ENCODE peak calls at places on chromosomes 16 and 17, in eight cellular contexts. E, O, H, J, Z, V, Y and A are unnamed samples.
A peak's percentile ranks its signal among the peaks of the same experiment; 100 is the strongest.

GRCh38 chr16:1330260-1330914 is 3.1 kb upstream of the BAIAP3 start:
- DNase-seq in J (no peak), Y (peak; percentile 29), O (peak; percentile 20), E (no peak), H (peak; percentile 84), Z (no peak), V (peak; percentile 57), A (no peak)

GRCh38 chr17:27339836-27340550 is 46.1 kb downstream of the WSB1 start:
- DNase-seq in V (peak; percentile 47), E (no peak), Y (no peak), Z (no peak), J (peak; percentile 78), O (no peak), H (no peak), A (peak; percentile 46)

GRCh38 chr17:73506470-73507435 is 137.5 kb downstream of the SDK2 start:
- DNase-seq in J (no peak), V (peak; percentile 64), O (no peak), Y (no peak), E (no peak), H (no peak), Z (no peak), A (no peak)

GRCh38 chr17:65198653-65199382 is 61.6 kb downstream of the RGS9 start:
- DNase-seq in E (peak; percentile 74), J (peak; percentile 62), Y (peak; percentile 81), Z (peak; percentile 69), V (peak; percentile 84), O (peak; percentile 62), H (peak; percentile 78), A (peak; percentile 70)

GRCh38 chr17:81030726-81031570 is 4.0 kb upstream of the BAIAP2 start:
- DNase-seq in H (no peak), O (no peak), J (no peak), Y (no peak), Z (no peak), V (no peak), E (no peak), A (no peak)

GRCh38 chr17:80678621-80679020 is 134.0 kb downstream of the RPTOR start:
- DNase-seq in H (no peak), J (no peak), E (peak; percentile 36), Y (no peak), Z (peak; percentile 55), V (peak; percentile 86), O (no peak), A (peak; percentile 40)

GRCh38 chr16:27462200-27462845 is 60.3 kb downstream of the IL21R start:
- DNase-seq in J (no peak), Z (no peak), O (no peak), H (no peak), V (no peak), Y (no peak), E (no peak), A (no peak)

GRCh38 chr16:59573528-59574271 is 839.6 kb upstream of the GOT2 start:
- DNase-seq in O (no peak), V (peak; percentile 68), E (no peak), J (no peak), H (no peak), Y (no peak), Z (no peak), A (peak; percentile 67)

GRCh38 chr16:397736-398332 is 835 bp downstream of the NME4 start:
- DNase-seq in Y (peak; percentile 59), H (peak; percentile 87), Z (peak; percentile 91), J (peak; percentile 28), O (peak; percentile 69), E (peak; percentile 89), V (peak; percentile 57), A (peak; percentile 92)

GRCh38 chr16:14564881-14565687 is 65.0 kb downstream of the PARN start:
- DNase-seq in V (peak; percentile 65), H (no peak), E (peak; percentile 21), O (peak; percentile 70), J (no peak), Z (no peak), Y (no peak), A (peak; percentile 12)

GRCh38 chr17:34598161-34598776 is 18.9 kb downstream of the TMEM132E start:
- DNase-seq in V (no peak), O (no peak), E (no peak), H (peak; percentile 71), Y (no peak), Z (peak; percentile 83), J (no peak), A (no peak)

GRCh38 chr16:64892843-64893242 is 229.0 kb downstream of the CDH11 start:
- DNase-seq in Z (no peak), E (peak; percentile 13), V (peak; percentile 68), J (no peak), Y (no peak), H (no peak), O (no peak), A (peak; percentile 94)

GRCh38 chr17:76524598-76525512 is 12.7 kb downstream of the CYGB start:
- DNase-seq in H (no peak), Y (no peak), E (no peak), V (peak; percentile 71), O (no peak), J (no peak), Z (no peak), A (peak; percentile 77)

GRCh38 chr17:57107498-57108101 is 22.6 kb downstream of the AKAP1 start:
- DNase-seq in O (no peak), H (no peak), J (peak; percentile 94), V (peak; percentile 98), Z (peak; percentile 18), Y (no peak), E (peak; percentile 73), A (peak; percentile 8)

GRCh38 chr17:63995626-63996025 is 2.5 kb upstream of the PRR29 start:
- DNase-seq in V (no peak), Z (peak; percentile 0), H (no peak), E (no peak), O (no peak), Y (no peak), J (no peak), A (no peak)

GRCh38 chr17:17859909-17860760 is 23.3 kb upstream of the SREBF1 start:
- DNase-seq in Y (peak; percentile 73), E (peak; percentile 79), J (no peak), V (peak; percentile 78), Z (peak; percentile 80), H (peak; percentile 79), O (peak; percentile 55), A (peak; percentile 70)

GRCh38 chr16:68519225-68519745 is 19.8 kb upstream of the ZFP90 start:
- DNase-seq in Z (no peak), O (no peak), Y (no peak), J (no peak), H (no peak), V (no peak), E (no peak), A (no peak)

GRCh38 chr17:418421-418751 is 65.8 kb upstream of the RPH3AL start:
- DNase-seq in O (no peak), H (no peak), Z (no peak), E (no peak), Y (no peak), V (no peak), J (no peak), A (no peak)

GRCh38 chr17:19331134-19331533 is 31.4 kb downstream of the B9D1 start:
- DNase-seq in E (no peak), V (no peak), Y (no peak), H (no peak), O (no peak), Z (no peak), J (no peak), A (peak; percentile 95)

GRCh38 chr16:24036614-24037013 is 200.8 kb downstream of the PRKCB start:
- DNase-seq in J (peak; percentile 29), H (peak; percentile 84), E (peak; percentile 75), O (peak; percentile 40), Z (peak; percentile 61), V (peak; percentile 55), Y (peak; percentile 55), A (peak; percentile 70)

GRCh38 chr16:4314532-4315184 is 1.2 kb upstream of the GLIS2 start:
- DNase-seq in Y (peak; percentile 24), V (peak; percentile 39), E (peak; percentile 65), H (peak; percentile 72), Z (peak; percentile 55), J (peak; percentile 70), O (no peak), A (peak; percentile 72)

GRCh38 chr17:50588391-50589111 is 28.0 kb downstream of the CACNA1G start:
- DNase-seq in Y (no peak), E (no peak), V (no peak), O (no peak), Z (no peak), J (no peak), H (no peak), A (peak; percentile 11)

DNA sequence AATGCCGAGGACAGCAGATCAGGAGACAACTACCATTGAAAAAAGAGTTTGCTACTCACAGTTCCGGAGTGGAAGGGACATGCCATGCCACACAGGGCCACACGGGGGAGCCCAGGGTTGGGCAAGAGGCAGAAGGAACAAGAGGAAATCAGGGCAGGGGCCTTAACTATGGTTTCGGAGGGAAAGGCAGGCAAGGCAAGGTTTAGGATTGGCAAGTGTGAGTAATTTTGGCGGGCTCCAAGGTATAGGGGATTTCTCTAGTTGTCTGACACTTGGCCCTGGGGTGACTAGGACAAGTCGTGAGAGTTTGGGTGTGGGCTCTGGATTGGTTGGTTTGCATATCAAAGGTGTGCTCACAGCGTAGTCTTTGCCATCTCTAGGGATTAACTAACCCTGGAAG is 27.0 kb upstream of the NTN1 start:
- DNase-seq in Y (peak; percentile 45), O (no peak), V (peak; percentile 38), Z (peak; percentile 78), H (peak; percentile 91), E (peak; percentile 75), J (peak; percentile 40), A (peak; percentile 58)
- H3K4me2 ChIP-seq in Y (no peak overlapping the region), O (no peak overlapping the region), V (no peak overlapping the region), Z (no peak overlapping the region), H (no peak overlapping the region), E (no peak overlapping the region), J (no peak overlapping the region), A (no peak overlapping the region)

DNA sequence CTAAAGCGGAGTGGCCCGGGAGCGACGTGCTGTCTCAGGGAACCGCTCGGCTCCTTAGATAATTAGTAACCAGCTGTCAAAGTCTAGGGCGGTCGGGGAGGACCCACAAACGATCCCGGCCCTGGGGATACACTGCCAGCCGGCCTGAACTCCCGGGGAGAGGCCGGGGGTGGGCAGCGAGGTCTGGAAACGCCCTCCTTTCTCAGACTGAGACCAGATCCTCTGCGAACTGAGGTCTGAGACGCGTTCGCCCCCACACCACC is 1.3 kb downstream of the HNF1B start:
- DNase-seq in H (no peak), J (no peak), Y (no peak), Z (peak; percentile 66), V (no peak), E (peak; percentile 81), O (no peak), A (no peak)
- TF ChIP-seq EZH2phosphoT487 in H (no peak), J (no peak), Y (no peak), Z (peak; percentile 97), V (no peak), E (no peak), O (no peak), A (no peak)

DNA sequence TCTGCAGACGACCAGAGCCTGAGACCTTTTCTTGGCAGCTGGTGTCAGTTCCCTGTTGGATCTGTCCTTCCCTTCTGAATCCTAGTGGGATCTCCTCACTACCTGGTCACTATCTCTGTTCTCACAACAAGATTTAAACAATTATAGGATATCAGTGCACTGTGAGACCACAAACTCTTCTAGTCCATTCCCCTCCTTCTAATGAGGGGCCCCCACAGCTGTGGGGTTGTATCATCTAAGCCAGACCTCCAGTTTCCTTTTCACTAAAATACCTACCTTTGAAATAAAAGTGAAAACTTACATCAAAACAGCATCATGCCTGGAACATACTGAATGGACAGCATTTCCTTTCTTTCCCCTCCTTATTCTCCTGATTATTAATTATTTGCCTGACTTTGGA is 233.2 kb downstream of the PRKCA start:
- DNase-seq in O (no peak), E (no peak), H (no peak), V (no peak), J (no peak), Z (no peak), Y (no peak), A (no peak)
- H3K4me2 ChIP-seq in O (no peak overlapping the region), E (no peak overlapping the region), H (no peak overlapping the region), V (no peak overlapping the region), J (no peak overlapping the region), Z (no peak overlapping the region), Y (no peak overlapping the region), A (no peak overlapping the region)

GRCh38 chr16:49464877-49465504 is 91.4 kb downstream of the C16orf78 start:
- DNase-seq in E (peak; percentile 55), H (peak; percentile 75), Z (peak; percentile 75), J (no peak), V (no peak), O (peak; percentile 71), Y (peak; percentile 66), A (no peak)
- TF ChIP-seq EZH2phosphoT487 in E (no peak), H (no peak), Z (no peak), J (no peak), V (no peak), O (no peak), Y (no peak), A (no peak)